ENCODE peak calls at places on chromosomes 5 and 9, in six cellular contexts. One of them, this sample, is unnamed.
A peak's percentile ranks its signal among the peaks of the same experiment; 100 is the strongest.

GRCh38 chr9:99614341-99614740 is 207.3 kb upstream of the NR4A3 start:
- DNase-seq in GM12878: no peak
- DNase-seq in K562: no peak
- DNase-seq in H1: no peak
- DNase-seq in GM12892: no peak
- DNase-seq in HepG2: no peak
- DNase-seq in this sample: no peak

GRCh38 chr9:126915846-126916543 is 1.4 kb downstream of the RALGPS1 start:
- DNase-seq in K562: no peak
- DNase-seq in HepG2: peak; percentile 22
- DNase-seq in GM12878: no peak
- DNase-seq in H1: no peak
- DNase-seq in GM12892: no peak
- DNase-seq in this sample: no peak

GRCh38 chr5:89673019-89673418 is 736.5 kb downstream of the CETN3 start:
- DNase-seq in GM12892: no peak
- DNase-seq in GM12878: no peak
- DNase-seq in H1: no peak
- DNase-seq in HepG2: no peak
- DNase-seq in K562: no peak
- DNase-seq in this sample: no peak

GRCh38 chr9:93567271-93567959 is 9.0 kb upstream of the PHF2 start:
- DNase-seq in GM12878: no peak
- DNase-seq in H1: no peak
- DNase-seq in HepG2: no peak
- DNase-seq in GM12892: no peak
- DNase-seq in K562: no peak
- DNase-seq in this sample: no peak

GRCh38 chr9:121278535-121279169 is 10.7 kb downstream of the GSN start:
- DNase-seq in GM12892: no peak
- DNase-seq in K562: peak; percentile 64
- DNase-seq in HepG2: no peak
- DNase-seq in H1: no peak
- DNase-seq in GM12878: peak; percentile 11
- DNase-seq in this sample: peak; percentile 36

GRCh38 chr9:104779946-104780539 is 16.1 kb downstream of the NIPSNAP3B start:
- DNase-seq in HepG2: no peak
- DNase-seq in GM12892: no peak
- DNase-seq in K562: no peak
- DNase-seq in H1: no peak
- DNase-seq in GM12878: no peak
- DNase-seq in this sample: no peak

GRCh38 chr9:32045513-32045912 is 338.9 kb upstream of the ACO1 start:
- DNase-seq in GM12878: no peak
- DNase-seq in HepG2: no peak
- DNase-seq in K562: no peak
- DNase-seq in GM12892: no peak
- DNase-seq in H1: no peak
- DNase-seq in this sample: no peak

GRCh38 chr9:134150557-134151214 is 13.7 kb downstream of the RNU6ATAC start:
- DNase-seq in GM12878: no peak
- DNase-seq in H1: no peak
- DNase-seq in HepG2: no peak
- DNase-seq in GM12892: no peak
- DNase-seq in K562: no peak
- DNase-seq in this sample: no peak

GRCh38 chr5:76643371-76643770 is 20.2 kb upstream of the F2RL2 start:
- DNase-seq in H1: no peak
- DNase-seq in HepG2: no peak
- DNase-seq in K562: no peak
- DNase-seq in GM12892: no peak
- DNase-seq in GM12878: no peak
- DNase-seq in this sample: no peak

GRCh38 chr9:129761901-129762359 is 9.1 kb upstream of the PTGES start:
- DNase-seq in K562: no peak
- DNase-seq in GM12892: no peak
- DNase-seq in GM12878: no peak
- DNase-seq in H1: no peak
- DNase-seq in HepG2: no peak
- DNase-seq in this sample: no peak

GRCh38 chr9:38416461-38416860 is 7.8 kb downstream of the IGFBPL1 start:
- DNase-seq in GM12878: no peak
- DNase-seq in HepG2: no peak
- DNase-seq in H1: no peak
- DNase-seq in K562: no peak
- DNase-seq in GM12892: no peak
- DNase-seq in this sample: no peak

GRCh38 chr9:18447131-18447530 is 26.8 kb upstream of the ADAMTSL1 start:
- DNase-seq in GM12892: no peak
- DNase-seq in K562: no peak
- DNase-seq in H1: no peak
- DNase-seq in GM12878: no peak
- DNase-seq in HepG2: no peak
- DNase-seq in this sample: no peak

GRCh38 chr9:107971241-107971640 is 481.7 kb upstream of the KLF4 start:
- DNase-seq in HepG2: no peak
- DNase-seq in GM12892: no peak
- DNase-seq in H1: no peak
- DNase-seq in K562: no peak
- DNase-seq in GM12878: no peak
- DNase-seq in this sample: no peak

GRCh38 chr9:98791147-98792095 is 4.9 kb downstream of the ANKS6 start:
- DNase-seq in GM12878: no peak
- DNase-seq in HepG2: peak; percentile 50
- DNase-seq in H1: peak; percentile 80
- DNase-seq in K562: peak; percentile 83
- DNase-seq in GM12892: peak; percentile 60
- DNase-seq in this sample: peak; percentile 71

GRCh38 chr5:112366987-112367386 is 52.1 kb downstream of the EPB41L4A start:
- DNase-seq in H1: no peak
- DNase-seq in HepG2: peak; percentile 20
- DNase-seq in K562: peak; percentile 43
- DNase-seq in GM12878: no peak
- DNase-seq in GM12892: no peak
- DNase-seq in this sample: no peak

GRCh38 chr9:91948423-91949292 is 1.4 kb downstream of the ROR2 start:
- DNase-seq in GM12892: no peak
- DNase-seq in H1: no peak
- DNase-seq in K562: peak; percentile 84
- DNase-seq in HepG2: no peak
- DNase-seq in GM12878: no peak
- DNase-seq in this sample: peak; percentile 42

GRCh38 chr5:147393866-147394265 is 116.0 kb downstream of the DPYSL3 start:
- DNase-seq in GM12892: no peak
- DNase-seq in GM12878: no peak
- DNase-seq in H1: peak; percentile 27
- DNase-seq in K562: no peak
- DNase-seq in HepG2: no peak
- DNase-seq in this sample: no peak

GRCh38 chr5:57816108-57816507 is 333.5 kb upstream of the ACTBL2 start:
- DNase-seq in K562: no peak
- DNase-seq in H1: peak; percentile 15
- DNase-seq in GM12892: no peak
- DNase-seq in GM12878: no peak
- DNase-seq in HepG2: no peak
- DNase-seq in this sample: no peak

GRCh38 chr5:36090033-36090432 is 23.4 kb upstream of the UGT3A2 start:
- DNase-seq in K562: no peak
- DNase-seq in GM12892: no peak
- DNase-seq in H1: peak; percentile 33
- DNase-seq in GM12878: no peak
- DNase-seq in HepG2: peak; percentile 30
- DNase-seq in this sample: no peak

GRCh38 chr5:169157064-169157463 is 143.9 kb downstream of the SLIT3 start:
- DNase-seq in HepG2: no peak
- DNase-seq in K562: no peak
- DNase-seq in GM12878: no peak
- DNase-seq in GM12892: no peak
- DNase-seq in H1: no peak
- DNase-seq in this sample: no peak

GRCh38 chr5:61686491-61687257 is 354.6 kb downstream of the ZSWIM6 start:
- DNase-seq in HepG2: no peak
- DNase-seq in K562: no peak
- DNase-seq in GM12878: no peak
- DNase-seq in H1: no peak
- DNase-seq in GM12892: no peak
- DNase-seq in this sample: no peak

GRCh38 chr5:161256957-161257356 is 289.6 kb downstream of the GABRB2 start:
- DNase-seq in H1: no peak
- DNase-seq in GM12892: no peak
- DNase-seq in K562: no peak
- DNase-seq in GM12878: no peak
- DNase-seq in HepG2: no peak
- DNase-seq in this sample: no peak

GRCh38 chr9:122402403-122403268 is 31.8 kb downstream of the PTGS1 start:
- DNase-seq in HepG2: peak; percentile 27
- DNase-seq in GM12878: no peak
- DNase-seq in H1: no peak
- DNase-seq in K562: peak; percentile 50
- DNase-seq in GM12892: no peak
- DNase-seq in this sample: no peak

DNA sequence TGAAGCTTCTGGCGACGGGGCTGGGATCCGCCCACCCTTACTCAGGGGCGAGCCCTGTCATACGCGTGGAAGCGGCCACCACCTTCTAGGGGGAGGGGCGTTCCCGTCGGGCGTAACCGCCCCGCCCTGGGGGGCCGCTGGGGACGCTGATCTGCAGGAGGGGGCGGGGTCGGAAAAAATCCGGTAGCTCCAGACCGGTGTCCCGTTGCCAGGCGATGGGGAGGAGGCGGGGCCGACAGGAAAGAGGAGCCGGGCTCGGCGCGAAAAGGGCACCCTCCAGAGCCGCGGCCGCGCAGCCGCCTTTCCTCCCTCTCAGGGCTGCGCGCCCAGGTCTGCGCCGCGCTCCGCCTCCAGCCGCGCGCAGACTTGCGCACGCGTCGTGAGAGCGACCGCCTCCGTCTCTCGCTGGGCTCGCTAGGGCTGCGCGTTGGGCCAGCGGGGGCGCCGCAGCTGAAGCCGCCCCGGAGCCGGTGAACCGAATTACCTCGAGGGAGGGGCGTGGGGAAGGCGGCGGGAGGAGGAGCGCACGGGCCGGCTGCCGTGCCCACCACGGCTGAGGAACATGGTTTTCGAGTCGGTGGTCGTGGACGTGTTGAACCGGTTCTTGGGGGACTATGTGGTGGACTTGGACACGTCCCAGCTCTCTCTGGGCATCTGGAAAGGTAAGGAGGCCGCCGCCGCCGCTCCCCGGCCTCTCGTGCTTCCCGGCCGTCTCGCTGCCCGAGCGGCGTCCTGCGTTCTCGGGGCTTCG is at the start of gene VPS13A:
- DNase-seq in GM12878: peak; percentile 69
- DNase-seq in HepG2: peak; percentile 84
- DNase-seq in H1: peak; percentile 92
- DNase-seq in GM12892: peak; percentile 76
- DNase-seq in K562: peak; percentile 86
- DNase-seq in this sample: peak; percentile 82
- TF ChIP-seq POLR2A in GM12878: peak; percentile 78
- TF ChIP-seq POLR2A in HepG2: peak; percentile 71
- TF ChIP-seq POLR2A in H1: peak; percentile 68
- TF ChIP-seq POLR2A in GM12892: peak; percentile 68
- TF ChIP-seq POLR2A in K562: peak; percentile 74
- TF ChIP-seq POLR2A in this sample: peak; percentile 59

DNA sequence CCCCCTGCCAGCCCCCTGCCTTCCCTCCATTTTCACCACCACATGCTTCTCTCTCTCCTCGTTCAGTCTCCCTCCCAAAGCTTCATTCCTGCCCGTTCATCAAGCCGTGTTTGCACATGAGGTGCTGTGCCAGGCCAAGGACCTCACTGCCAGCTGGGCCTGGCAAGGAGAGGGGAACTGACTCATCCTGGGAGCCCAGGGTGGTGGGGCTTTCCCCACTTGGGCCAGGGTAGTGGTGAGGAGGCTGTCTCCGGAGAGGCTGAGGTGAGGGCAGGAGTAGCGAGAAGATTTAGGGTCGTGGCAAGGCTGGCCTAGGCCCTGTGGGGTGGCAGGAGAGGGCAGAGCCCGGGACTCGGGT is 30.4 kb upstream of the NOTCH1 start:
- DNase-seq in HepG2: no peak
- DNase-seq in K562: no peak
- DNase-seq in GM12878: no peak
- DNase-seq in H1: no peak
- DNase-seq in GM12892: no peak
- DNase-seq in this sample: no peak
- TF ChIP-seq TAF1 in HepG2: no peak
- TF ChIP-seq TAF1 in K562: no peak
- TF ChIP-seq TAF1 in GM12878: no peak
- TF ChIP-seq TAF1 in H1: no peak
- TF ChIP-seq TAF1 in GM12892: no peak
- TF ChIP-seq TAF1 in this sample: no peak

DNA sequence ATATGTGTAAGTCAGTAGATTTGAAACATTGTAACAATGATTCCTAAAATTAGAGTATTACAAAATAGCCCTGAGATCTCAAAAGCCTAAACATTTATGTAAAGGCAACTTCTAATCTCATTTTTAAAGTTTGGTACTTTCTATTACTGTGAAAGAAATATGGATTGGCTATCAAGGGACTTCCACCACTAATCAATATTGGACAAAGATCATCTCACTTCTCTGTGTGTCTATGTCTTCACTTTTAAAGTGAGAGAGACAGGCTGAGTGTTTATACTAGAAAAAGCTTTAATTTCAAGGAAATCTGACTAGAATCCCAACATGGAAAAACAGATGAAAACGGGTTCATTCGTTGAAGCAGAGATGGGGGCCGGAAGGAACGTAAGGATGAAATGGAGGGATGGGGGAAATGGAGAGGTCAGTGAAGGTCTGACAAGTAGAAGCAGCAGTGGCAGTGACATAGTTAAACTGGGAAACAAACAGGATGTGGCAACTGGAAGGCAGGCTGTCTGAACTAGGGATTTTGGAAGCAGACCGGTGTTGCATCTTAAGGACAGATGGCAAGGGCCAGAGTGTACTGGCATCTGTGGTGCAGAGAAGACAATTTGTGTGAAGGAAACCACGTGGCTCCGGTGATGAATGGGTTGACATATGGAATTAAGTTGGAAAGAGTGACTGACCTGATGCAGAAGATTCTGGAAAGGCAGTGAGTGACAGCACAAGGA is 60.8 kb downstream of the PDE4D start:
- DNase-seq in K562: no peak
- DNase-seq in GM12892: no peak
- DNase-seq in GM12878: no peak
- DNase-seq in H1: no peak
- DNase-seq in HepG2: no peak
- DNase-seq in this sample: no peak
- TF ChIP-seq POLR2A in K562: no peak
- TF ChIP-seq POLR2A in GM12892: no peak
- TF ChIP-seq POLR2A in GM12878: no peak
- TF ChIP-seq POLR2A in H1: no peak
- TF ChIP-seq POLR2A in HepG2: no peak
- TF ChIP-seq POLR2A in this sample: no peak

DNA sequence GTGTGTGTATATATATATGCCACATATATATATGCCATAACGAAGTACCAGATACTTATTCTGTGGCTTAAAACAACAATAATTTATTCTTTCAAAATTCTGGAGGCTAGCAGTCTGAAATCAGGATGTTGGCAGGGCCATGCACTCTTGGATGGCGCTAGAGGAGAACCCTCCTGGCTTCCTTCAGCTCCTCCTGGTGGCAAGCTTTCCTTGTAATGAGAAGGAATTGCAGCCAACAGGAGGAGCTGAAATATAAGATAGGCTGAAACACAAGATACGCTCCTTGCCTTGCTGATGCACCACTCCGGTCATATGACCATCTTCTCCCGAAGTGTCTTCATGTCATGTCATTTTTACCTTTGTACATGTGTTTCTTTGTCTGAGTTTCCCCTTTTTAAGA is 368.1 kb upstream of the CTNND2 start:
- DNase-seq in GM12878: no peak
- DNase-seq in H1: peak; percentile 19
- DNase-seq in K562: no peak
- DNase-seq in HepG2: no peak
- DNase-seq in GM12892: no peak
- DNase-seq in this sample: no peak
- TF ChIP-seq TAF1 in GM12878: no peak
- TF ChIP-seq TAF1 in H1: no peak
- TF ChIP-seq TAF1 in K562: no peak
- TF ChIP-seq TAF1 in HepG2: no peak
- TF ChIP-seq TAF1 in GM12892: no peak
- TF ChIP-seq TAF1 in this sample: no peak

This sample was measured in GM12891.